ENCODE peak calls at places on chromosomes 5 and 9, in four cellular contexts. F is HFFc6, A is nephron progenitor cell, S is omental fat pad. Y is an unnamed sample.

GRCh38 chr5:139806111-139806510 is 10.5 kb downstream of the PSD2 start:
- DNase-seq in A (no peak), S (no peak), F (no peak), Y (no peak)

GRCh38 chr9:84668204-84669007 is 1.1 kb upstream of the NTRK2 start:
- DNase-seq in S (no peak), F (peak; percentile 48), A (peak; percentile 90), Y (no peak)

GRCh38 chr5:23352437-23352836 is 155.0 kb upstream of the PRDM9 start:
- DNase-seq in S (no peak), F (no peak), A (peak; percentile 11), Y (peak; percentile 27)

GRCh38 chr5:10018670-10019069 is 231.0 kb downstream of the ATPSCKMT start:
- DNase-seq in S (no peak), A (no peak), F (peak; percentile 77), Y (no peak)

GRCh38 chr9:27365977-27366376 is 69.0 kb upstream of the EQTN start:
- DNase-seq in S (no peak), F (no peak), A (no peak), Y (no peak)

GRCh38 chr5:94672746-94673145 is 54.3 kb downstream of the SLF1 start:
- DNase-seq in A (no peak), F (no peak), S (no peak), Y (no peak)

GRCh38 chr5:132190161-132190817 is 37.4 kb downstream of the P4HA2 start:
- DNase-seq in F (peak; percentile 82), A (peak; percentile 28), S (no peak), Y (no peak)

GRCh38 chr5:78823196-78823595 is 161.9 kb downstream of the ARSB start:
- DNase-seq in S (no peak), A (no peak), F (no peak), Y (no peak)

GRCh38 chr5:96431376-96432244 is 1.4 kb downstream of the PCSK1 start:
- DNase-seq in A (peak; percentile 62), S (peak; percentile 28), F (no peak), Y (no peak)

GRCh38 chr9:447230-448025 is 232.8 kb downstream of the DOCK8 start:
- DNase-seq in S (no peak), A (no peak), F (peak; percentile 2), Y (no peak)

GRCh38 chr9:78130004-78130403 is 98.4 kb upstream of the GNAQ start:
- DNase-seq in S (no peak), A (no peak), F (no peak), Y (no peak)

DNA sequence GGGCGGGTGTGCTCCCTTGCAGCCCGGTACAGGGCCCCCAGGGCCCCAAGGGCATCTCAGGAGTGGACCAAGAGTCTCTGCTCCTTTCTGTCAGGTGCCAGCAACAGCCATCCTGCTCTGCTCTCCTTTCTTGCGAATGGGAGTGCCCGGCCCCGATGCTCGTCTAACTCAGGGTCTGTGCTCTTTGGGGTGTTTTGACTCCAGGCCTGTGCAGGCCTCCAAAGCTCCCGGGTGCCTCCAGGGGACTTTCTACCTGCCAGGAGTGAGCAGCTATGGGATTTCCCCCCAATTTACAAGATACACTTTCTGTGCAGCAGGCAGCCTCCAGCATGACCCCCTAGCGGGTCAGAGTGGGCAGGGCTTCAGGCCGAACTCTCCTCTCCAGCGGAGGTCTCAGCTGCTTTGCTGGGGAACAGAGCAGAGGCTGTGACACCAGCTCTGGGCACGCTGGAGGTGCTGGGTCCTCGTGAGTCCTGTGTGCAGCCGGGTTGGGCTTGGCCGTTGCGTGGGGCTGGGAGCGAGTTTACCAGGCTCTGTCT is 3.0 kb downstream of the NRARP start:
- DNase-seq in A (peak; percentile 48), S (no peak), F (no peak), Y (no peak)
- TF ChIP-seq CTCF in A (peak; percentile 7), S (no peak), F (no peak), Y (no peak)

GRCh38 chr9:137760426-137760825 is 117.2 kb upstream of the CACNA1B start:
- DNase-seq in F (no peak), A (no peak), S (no peak), Y (no peak)

GRCh38 chr9:137759117-137759516 is 118.5 kb upstream of the CACNA1B start:
- DNase-seq in S (no peak), F (no peak), A (no peak), Y (no peak)

GRCh38 chr9:137758067-137758466 is 119.5 kb upstream of the CACNA1B start:
- DNase-seq in A (no peak), F (no peak), S (no peak), Y (no peak)

GRCh38 chr9:137761032-137761431 is 116.5 kb upstream of the CACNA1B start:
- DNase-seq in F (no peak), A (no peak), S (no peak), Y (no peak)

DNA sequence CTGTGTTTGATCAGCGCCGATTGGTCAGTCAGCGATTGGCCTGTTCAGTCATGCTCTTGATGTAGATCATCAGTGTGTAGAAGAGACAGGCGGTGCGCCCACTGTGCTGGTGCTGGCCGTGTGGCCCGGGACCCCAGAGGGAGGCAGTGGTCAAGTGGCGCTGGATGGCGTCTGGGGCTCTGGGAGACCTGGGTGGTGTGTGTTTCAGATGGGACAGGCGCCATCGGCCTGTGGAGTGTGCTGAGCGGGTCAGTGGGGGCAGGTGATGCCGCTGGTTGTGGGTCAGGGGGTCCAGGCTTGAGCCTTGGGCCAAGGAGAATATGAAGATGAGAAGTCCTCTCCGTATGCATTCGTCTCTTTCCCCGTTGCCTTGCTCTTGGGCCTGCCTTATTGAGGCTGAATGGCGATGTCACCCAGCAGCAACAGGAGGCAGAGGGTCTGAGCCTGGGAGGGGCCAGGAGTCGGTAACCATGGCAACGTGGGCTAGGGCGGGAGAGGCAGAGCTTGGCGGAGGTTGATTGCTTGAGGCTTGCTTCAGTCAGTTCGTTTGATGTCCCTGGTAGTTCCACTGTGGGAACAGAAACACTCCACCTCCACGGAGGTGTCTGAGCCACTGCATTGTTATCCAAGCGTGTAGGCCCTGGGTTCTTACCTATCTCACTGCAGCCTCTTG is 117.8 kb upstream of the CACNA1B start:
- DNase-seq in F (no peak), A (peak; percentile 63), S (no peak), Y (no peak)
- TF ChIP-seq CTCF in F (no peak), A (no peak), S (no peak), Y (no peak)

GRCh38 chr5:178839319-178839704 is 20.4 kb upstream of the ZNF354B start:
- DNase-seq in S (peak; percentile 46), A (peak; percentile 70), F (peak; percentile 14), Y (no peak)
- TF ChIP-seq CTCF in S (no peak), A (peak; percentile 56), F (peak; percentile 80), Y (peak; percentile 20)

GRCh38 chr5:42870882-42871418 is 59.3 kb upstream of the SELENOP start:
- DNase-seq in S (no peak), F (peak; percentile 9), A (no peak), Y (no peak)
- TF ChIP-seq CTCF in S (no peak), F (no peak), A (no peak), Y (no peak)

GRCh38 chr5:118698774-118699173 is 289.6 kb downstream of the DTWD2 start:
- DNase-seq in S (no peak), F (no peak), A (no peak), Y (no peak)
- TF ChIP-seq CTCF in S (no peak), F (no peak), A (no peak), Y (no peak)

DNA sequence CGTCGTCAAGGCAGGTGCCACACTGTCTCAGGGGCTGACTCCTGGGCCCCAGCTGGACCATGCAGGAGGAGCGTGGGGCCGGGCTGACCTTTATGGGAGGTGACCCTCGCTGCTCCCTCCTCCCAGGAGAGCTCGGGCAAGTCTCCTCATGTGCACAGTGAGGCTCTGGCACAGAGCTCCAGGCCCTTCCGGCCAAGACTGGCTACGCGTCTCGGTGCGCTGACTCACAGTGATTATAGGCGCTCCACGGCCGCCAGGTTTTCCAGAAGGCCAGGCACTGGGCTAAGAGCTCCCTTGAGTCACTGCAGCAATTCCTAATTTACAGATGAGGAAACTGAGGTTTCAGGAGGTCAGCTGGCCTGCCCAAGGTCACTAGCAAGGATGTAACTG is 47.4 kb downstream of the VAV2 start:
- DNase-seq in A (no peak), F (no peak), S (no peak), Y (peak; percentile 28)
- TF ChIP-seq CTCF in A (no peak), F (no peak), S (no peak), Y (no peak)

DNA sequence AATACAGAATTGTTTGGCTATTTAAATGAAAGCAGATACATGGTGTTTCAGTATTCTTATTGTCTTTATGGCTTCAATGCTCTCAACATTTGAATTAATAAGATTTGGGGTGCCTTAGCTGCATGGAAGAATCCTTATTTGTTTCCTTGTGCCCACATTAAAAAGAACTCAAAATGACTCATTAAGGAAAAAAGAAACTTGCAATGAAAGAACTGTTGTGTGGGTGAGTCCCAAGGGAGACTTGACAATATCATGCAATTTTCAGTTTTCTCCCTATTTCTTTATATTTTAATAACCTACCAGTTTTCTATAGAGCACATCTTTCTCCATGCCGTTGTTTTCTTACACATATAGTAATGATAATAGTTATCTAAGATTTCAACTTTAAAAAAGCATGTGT is 404.0 kb downstream of the PDE4D start:
- DNase-seq in F (no peak), S (no peak), A (no peak), Y (no peak)
- TF ChIP-seq CTCF in F (no peak), S (no peak), A (no peak), Y (no peak)

GRCh38 chr9:6106576-6107339 is 91.3 kb upstream of the RANBP6 start:
- DNase-seq in F (peak; percentile 46), S (no peak), A (peak; percentile 7), Y (no peak)
- TF ChIP-seq CTCF in F (peak; percentile 56), S (no peak), A (peak; percentile 19), Y (peak; percentile 36)

DNA sequence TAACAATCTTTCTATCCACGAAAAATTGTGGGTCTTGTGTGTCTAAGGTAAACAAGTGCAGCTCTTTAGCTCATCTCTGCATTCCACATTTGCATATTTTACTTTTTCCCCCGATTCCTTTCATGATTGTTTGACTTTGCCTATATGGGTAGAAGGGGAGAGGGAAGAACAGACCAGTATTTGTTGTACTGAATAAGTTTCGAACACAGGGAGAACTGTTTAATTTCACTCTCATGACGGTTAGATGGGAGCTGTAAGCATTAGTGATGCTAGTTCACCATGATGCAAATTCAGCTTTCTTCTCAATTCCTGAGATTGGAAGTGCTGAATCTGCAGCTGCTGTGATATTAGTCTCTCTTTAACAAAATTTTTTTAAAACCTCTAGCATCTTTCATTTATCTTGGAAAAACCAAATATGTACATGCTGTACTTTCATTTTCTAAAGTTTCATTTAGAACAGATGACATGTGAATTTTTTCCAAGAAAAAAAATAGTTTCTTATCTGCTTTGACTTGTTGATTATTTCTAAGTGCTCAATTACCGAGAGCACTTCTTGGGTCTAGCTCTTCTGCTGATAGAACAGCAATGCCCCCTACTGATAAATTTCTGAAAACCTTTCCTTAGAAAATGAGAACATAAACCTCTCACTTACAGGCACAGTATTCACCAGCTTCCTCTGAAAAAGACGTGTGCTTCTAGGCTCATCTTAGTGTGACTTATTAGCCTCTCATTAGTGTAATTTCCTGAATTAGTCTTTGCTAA is 149.5 kb downstream of the BAAT start:
- DNase-seq in A (no peak), S (no peak), F (no peak), Y (no peak)
- TF ChIP-seq CTCF in A (peak; percentile 69), S (no peak), F (peak; percentile 19), Y (peak; percentile 83)